ENCODE peak calls at places on chromosomes 7 and 10, in four cellular contexts. J is stimulated activated CD4-positive, alpha-beta T cell treated with anti-CD3 and anti-CD28 coated beads, Interleukin-2, amount 100 ng/mL, for 48 hours; S is IMR-90; H is fibroblast of pulmonary artery. U is an unnamed sample.

GRCh38 chr7:520503-521161 is 986 bp upstream of the PDGFA start:
- DNase-seq in J (no peak), S (no peak), H (peak), U (no peak)

GRCh38 chr7:140421521-140421920 is 17.7 kb downstream of the RAB19 start:
- DNase-seq in J (no peak), S (no peak), H (no peak), U (no peak)

GRCh38 chr7:118477026-118477425 is 252.5 kb downstream of the ANKRD7 start:
- DNase-seq in J (no peak), S (no peak), H (no peak), U (no peak)

GRCh38 chr7:41574377-41574776 is 128.5 kb downstream of the INHBA start:
- DNase-seq in J (no peak), S (peak), H (peak), U (no peak)

GRCh38 chr7:125636320-125636962 is 706.8 kb upstream of the POT1 start:
- DNase-seq in J (no peak), S (no peak), H (no peak), U (no peak)

GRCh38 chr7:101108961-101109360 is 17.9 kb upstream of the SERPINE1 start:
- DNase-seq in J (no peak), S (no peak), H (no peak), U (no peak)

GRCh38 chr7:134757938-134758337 is 21.5 kb upstream of the CALD1 start:
- DNase-seq in J (no peak), S (peak), H (peak), U (peak)

GRCh38 chr7:88219781-88220747 is at the start of gene SRI:
- DNase-seq in J (peak), S (peak), H (peak), U (peak)

GRCh38 chr7:83947260-83947659 is 247.3 kb downstream of the SEMA3A start:
- DNase-seq in J (no peak), S (no peak), H (peak), U (no peak)

GRCh38 chr7:128398016-128398840 is 11.6 kb downstream of the IMPDH1 start:
- DNase-seq in J (peak), S (peak), H (peak), U (no peak)

GRCh38 chr7:97011536-97012292 is 6.4 kb downstream of the DLX6 start:
- DNase-seq in J (no peak), S (no peak), H (no peak), U (peak)

GRCh38 chr10:97570789-97571536 is 1.6 kb upstream of the ANKRD2 start:
- DNase-seq in J (no peak), S (no peak), H (no peak), U (no peak)